ENCODE peak calls at places on chromosome 20, in six cellular contexts. One of them, this sample, is unnamed.

GRCh38 chr20:5095931-5096330 is 23.8 kb downstream of the PCNA start:
- DNase-seq in CD8-positive, alpha-beta T cell: no peak
- DNase-seq in cardiac muscle cell: no peak
- DNase-seq in foreskin fibroblast: no peak
- DNase-seq in AG09309: no peak
- DNase-seq in cardiac fibroblast: no peak
- DNase-seq in this sample: no peak

GRCh38 chr20:1396702-1397101 is 3.8 kb upstream of the FKBP1A start:
- DNase-seq in CD8-positive, alpha-beta T cell: no peak
- DNase-seq in cardiac muscle cell: no peak
- DNase-seq in foreskin fibroblast: no peak
- DNase-seq in AG09309: no peak
- DNase-seq in cardiac fibroblast: no peak
- DNase-seq in this sample: no peak

GRCh38 chr20:19048898-19049889 is 163.2 kb upstream of the SLC24A3 start:
- DNase-seq in CD8-positive, alpha-beta T cell: no peak
- DNase-seq in cardiac muscle cell: no peak
- DNase-seq in foreskin fibroblast: no peak
- DNase-seq in AG09309: no peak
- DNase-seq in cardiac fibroblast: no peak
- DNase-seq in this sample: no peak

GRCh38 chr20:43904195-43904594 is 10.5 kb upstream of the TOX2 start:
- DNase-seq in CD8-positive, alpha-beta T cell: no peak
- DNase-seq in cardiac muscle cell: no peak
- DNase-seq in foreskin fibroblast: no peak
- DNase-seq in AG09309: no peak
- DNase-seq in cardiac fibroblast: no peak
- DNase-seq in this sample: no peak

GRCh38 chr20:1950836-1951235 is 43.0 kb downstream of the PDYN start:
- DNase-seq in CD8-positive, alpha-beta T cell: no peak
- DNase-seq in cardiac muscle cell: no peak
- DNase-seq in foreskin fibroblast: no peak
- DNase-seq in AG09309: no peak
- DNase-seq in cardiac fibroblast: no peak
- DNase-seq in this sample: no peak

GRCh38 chr20:20677186-20677585 is 35.3 kb downstream of the RALGAPA2 start:
- DNase-seq in CD8-positive, alpha-beta T cell: no peak
- DNase-seq in cardiac muscle cell: peak
- DNase-seq in foreskin fibroblast: no peak
- DNase-seq in AG09309: no peak
- DNase-seq in cardiac fibroblast: peak
- DNase-seq in this sample: no peak

GRCh38 chr20:20364016-20364746 is 3.7 kb upstream of the INSM1 start:
- DNase-seq in CD8-positive, alpha-beta T cell: no peak
- DNase-seq in cardiac muscle cell: no peak
- DNase-seq in foreskin fibroblast: no peak
- DNase-seq in AG09309: no peak
- DNase-seq in cardiac fibroblast: no peak
- DNase-seq in this sample: no peak

GRCh38 chr20:24668791-24669190 is 199.4 kb downstream of the SYNDIG1 start:
- DNase-seq in CD8-positive, alpha-beta T cell: no peak
- DNase-seq in cardiac muscle cell: no peak
- DNase-seq in foreskin fibroblast: no peak
- DNase-seq in AG09309: no peak
- DNase-seq in cardiac fibroblast: no peak
- DNase-seq in this sample: no peak

GRCh38 chr20:43583982-43584432 is 6.7 kb upstream of the IFT52 start:
- DNase-seq in CD8-positive, alpha-beta T cell: no peak
- DNase-seq in cardiac muscle cell: peak
- DNase-seq in foreskin fibroblast: peak
- DNase-seq in AG09309: peak
- DNase-seq in cardiac fibroblast: peak
- DNase-seq in this sample: no peak

GRCh38 chr20:49675368-49676151 is 38.1 kb downstream of the B4GALT5 start:
- DNase-seq in CD8-positive, alpha-beta T cell: no peak
- DNase-seq in cardiac muscle cell: no peak
- DNase-seq in foreskin fibroblast: no peak
- DNase-seq in AG09309: no peak
- DNase-seq in cardiac fibroblast: peak
- DNase-seq in this sample: no peak

GRCh38 chr20:12371955-12372354 is 454.3 kb downstream of the BTBD3 start:
- DNase-seq in CD8-positive, alpha-beta T cell: no peak
- DNase-seq in cardiac muscle cell: no peak
- DNase-seq in foreskin fibroblast: no peak
- DNase-seq in AG09309: no peak
- DNase-seq in cardiac fibroblast: no peak
- DNase-seq in this sample: no peak

GRCh38 chr20:2713285-2713684 is 20.7 kb downstream of the EBF4 start:
- DNase-seq in CD8-positive, alpha-beta T cell: no peak
- DNase-seq in cardiac muscle cell: no peak
- DNase-seq in foreskin fibroblast: no peak
- DNase-seq in AG09309: no peak
- DNase-seq in cardiac fibroblast: no peak
- DNase-seq in this sample: no peak

GRCh38 chr20:8875586-8875985 is 193.3 kb upstream of the PLCB4 start:
- DNase-seq in CD8-positive, alpha-beta T cell: no peak
- DNase-seq in cardiac muscle cell: no peak
- DNase-seq in foreskin fibroblast: peak
- DNase-seq in AG09309: no peak
- DNase-seq in cardiac fibroblast: peak
- DNase-seq in this sample: no peak

GRCh38 chr20:24771651-24772061 is 177.4 kb upstream of the CST7 start:
- DNase-seq in CD8-positive, alpha-beta T cell: no peak
- DNase-seq in cardiac muscle cell: no peak
- DNase-seq in foreskin fibroblast: no peak
- DNase-seq in AG09309: no peak
- DNase-seq in cardiac fibroblast: no peak
- DNase-seq in this sample: no peak

GRCh38 chr20:7171911-7172310 is 404.4 kb downstream of the BMP2 start:
- DNase-seq in CD8-positive, alpha-beta T cell: no peak
- DNase-seq in cardiac muscle cell: peak
- DNase-seq in foreskin fibroblast: no peak
- DNase-seq in AG09309: peak
- DNase-seq in cardiac fibroblast: peak
- DNase-seq in this sample: no peak

GRCh38 chr20:8487715-8488114 is 355.6 kb downstream of the PLCB1 start:
- DNase-seq in CD8-positive, alpha-beta T cell: no peak
- DNase-seq in cardiac muscle cell: no peak
- DNase-seq in foreskin fibroblast: no peak
- DNase-seq in AG09309: no peak
- DNase-seq in cardiac fibroblast: no peak
- DNase-seq in this sample: no peak

GRCh38 chr20:835220-836045 is 1.9 kb downstream of the FAM110A start:
- DNase-seq in CD8-positive, alpha-beta T cell: no peak
- DNase-seq in cardiac muscle cell: no peak
- DNase-seq in foreskin fibroblast: no peak
- DNase-seq in AG09309: no peak
- DNase-seq in cardiac fibroblast: no peak
- DNase-seq in this sample: no peak

GRCh38 chr20:34271961-34272360 is 30.7 kb downstream of the ASIP start:
- DNase-seq in CD8-positive, alpha-beta T cell: no peak
- DNase-seq in cardiac muscle cell: peak
- DNase-seq in foreskin fibroblast: peak
- DNase-seq in AG09309: peak
- DNase-seq in cardiac fibroblast: peak
- DNase-seq in this sample: no peak

GRCh38 chr20:44008806-44009678 is 94.4 kb downstream of the TOX2 start:
- DNase-seq in CD8-positive, alpha-beta T cell: no peak
- DNase-seq in cardiac muscle cell: no peak
- DNase-seq in foreskin fibroblast: no peak
- DNase-seq in AG09309: no peak
- DNase-seq in cardiac fibroblast: no peak
- DNase-seq in this sample: no peak

GRCh38 chr20:801678-802077 is 31.8 kb upstream of the FAM110A start:
- DNase-seq in CD8-positive, alpha-beta T cell: no peak
- DNase-seq in cardiac muscle cell: no peak
- DNase-seq in foreskin fibroblast: no peak
- DNase-seq in AG09309: no peak
- DNase-seq in cardiac fibroblast: no peak
- DNase-seq in this sample: no peak

GRCh38 chr20:18428490-18429173 is 38.2 kb downstream of the DZANK1 start:
- DNase-seq in CD8-positive, alpha-beta T cell: no peak
- DNase-seq in cardiac muscle cell: peak
- DNase-seq in foreskin fibroblast: peak
- DNase-seq in AG09309: no peak
- DNase-seq in cardiac fibroblast: peak
- DNase-seq in this sample: no peak

GRCh38 chr20:9021699-9022098 is 47.2 kb upstream of the PLCB4 start:
- DNase-seq in CD8-positive, alpha-beta T cell: no peak
- DNase-seq in cardiac muscle cell: peak
- DNase-seq in foreskin fibroblast: peak
- DNase-seq in AG09309: no peak
- DNase-seq in cardiac fibroblast: peak
- DNase-seq in this sample: no peak

GRCh38 chr20:45911486-45912343 is at the start of gene PLTP:
- DNase-seq in CD8-positive, alpha-beta T cell: no peak
- DNase-seq in cardiac muscle cell: peak
- DNase-seq in foreskin fibroblast: no peak
- DNase-seq in AG09309: no peak
- DNase-seq in cardiac fibroblast: peak
- DNase-seq in this sample: peak

GRCh38 chr20:39878321-39878720 is 810.7 kb downstream of the MAFB start:
- DNase-seq in CD8-positive, alpha-beta T cell: no peak
- DNase-seq in cardiac muscle cell: no peak
- DNase-seq in foreskin fibroblast: no peak
- DNase-seq in AG09309: no peak
- DNase-seq in cardiac fibroblast: no peak
- DNase-seq in this sample: no peak

GRCh38 chr20:8291873-8292272 is 159.8 kb downstream of the PLCB1 start:
- DNase-seq in CD8-positive, alpha-beta T cell: no peak
- DNase-seq in cardiac muscle cell: peak
- DNase-seq in foreskin fibroblast: peak
- DNase-seq in AG09309: no peak
- DNase-seq in cardiac fibroblast: peak
- DNase-seq in this sample: no peak

DNA sequence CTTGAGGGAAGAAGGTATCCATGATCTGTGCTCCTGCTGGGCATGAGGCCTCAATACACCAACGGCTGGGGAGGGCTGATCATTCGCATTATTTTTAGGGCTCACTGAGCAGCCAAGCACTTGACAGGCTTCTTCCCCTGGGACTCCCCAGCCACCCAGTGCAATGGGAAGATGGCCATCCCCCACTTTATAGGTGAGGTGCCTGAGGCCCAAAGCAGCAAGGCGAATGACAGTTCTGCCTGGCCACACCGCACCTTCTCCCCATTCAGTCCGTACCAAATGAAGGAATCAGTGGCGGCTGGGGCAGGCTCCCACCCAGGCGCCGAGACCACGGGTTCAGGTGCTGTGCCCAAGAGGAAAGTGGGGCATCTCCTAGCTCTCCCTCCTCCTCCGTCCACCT is 4.4 kb upstream of the FAM209A start:
- DNase-seq in CD8-positive, alpha-beta T cell: no peak
- DNase-seq in cardiac muscle cell: no peak
- DNase-seq in foreskin fibroblast: no peak
- DNase-seq in AG09309: no peak
- DNase-seq in cardiac fibroblast: no peak
- DNase-seq in this sample: no peak
- TF ChIP-seq CTCF in CD8-positive, alpha-beta T cell: no peak
- TF ChIP-seq CTCF in cardiac muscle cell: no peak
- TF ChIP-seq CTCF in foreskin fibroblast: no peak
- TF ChIP-seq CTCF in AG09309: no peak
- TF ChIP-seq CTCF in cardiac fibroblast: no peak
- TF ChIP-seq CTCF in this sample: no peak

GRCh38 chr20:41669708-41670263 is 51.6 kb upstream of the CHD6 start:
- DNase-seq in CD8-positive, alpha-beta T cell: no peak
- DNase-seq in cardiac muscle cell: peak
- DNase-seq in foreskin fibroblast: no peak
- DNase-seq in AG09309: no peak
- DNase-seq in cardiac fibroblast: no peak
- DNase-seq in this sample: no peak
- TF ChIP-seq CTCF in CD8-positive, alpha-beta T cell: no peak
- TF ChIP-seq CTCF in cardiac muscle cell: no peak
- TF ChIP-seq CTCF in foreskin fibroblast: no peak
- TF ChIP-seq CTCF in AG09309: no peak
- TF ChIP-seq CTCF in cardiac fibroblast: no peak
- TF ChIP-seq CTCF in this sample: no peak

GRCh38 chr20:63394635-63395455 is 33.7 kb upstream of the CHRNA4 start:
- DNase-seq in CD8-positive, alpha-beta T cell: no peak
- DNase-seq in cardiac muscle cell: no peak
- DNase-seq in foreskin fibroblast: no peak
- DNase-seq in AG09309: no peak
- DNase-seq in cardiac fibroblast: no peak
- DNase-seq in this sample: no peak

GRCh38 chr20:63394069-63394468 is 32.9 kb upstream of the CHRNA4 start:
- DNase-seq in CD8-positive, alpha-beta T cell: no peak
- DNase-seq in cardiac muscle cell: peak
- DNase-seq in foreskin fibroblast: no peak
- DNase-seq in AG09309: no peak
- DNase-seq in cardiac fibroblast: peak
- DNase-seq in this sample: no peak

GRCh38 chr20:63396300-63396699 is 35.2 kb upstream of the CHRNA4 start:
- DNase-seq in CD8-positive, alpha-beta T cell: no peak
- DNase-seq in cardiac muscle cell: no peak
- DNase-seq in foreskin fibroblast: no peak
- DNase-seq in AG09309: no peak
- DNase-seq in cardiac fibroblast: no peak
- DNase-seq in this sample: no peak

GRCh38 chr20:63397155-63397843 is 36.1 kb upstream of the CHRNA4 start:
- DNase-seq in CD8-positive, alpha-beta T cell: no peak
- DNase-seq in cardiac muscle cell: no peak
- DNase-seq in foreskin fibroblast: no peak
- DNase-seq in AG09309: no peak
- DNase-seq in cardiac fibroblast: no peak
- DNase-seq in this sample: no peak

GRCh38 chr20:63395723-63396122 is 34.6 kb upstream of the CHRNA4 start:
- DNase-seq in CD8-positive, alpha-beta T cell: no peak
- DNase-seq in cardiac muscle cell: no peak
- DNase-seq in foreskin fibroblast: no peak
- DNase-seq in AG09309: no peak
- DNase-seq in cardiac fibroblast: no peak
- DNase-seq in this sample: no peak
- TF ChIP-seq CTCF in CD8-positive, alpha-beta T cell: no peak
- TF ChIP-seq CTCF in cardiac muscle cell: no peak
- TF ChIP-seq CTCF in foreskin fibroblast: no peak
- TF ChIP-seq CTCF in AG09309: no peak
- TF ChIP-seq CTCF in cardiac fibroblast: no peak
- TF ChIP-seq CTCF in this sample: no peak

GRCh38 chr20:35950093-35950492 is 4.2 kb downstream of the SCAND1 start:
- DNase-seq in CD8-positive, alpha-beta T cell: no peak
- DNase-seq in cardiac muscle cell: no peak
- DNase-seq in foreskin fibroblast: no peak
- DNase-seq in AG09309: no peak
- DNase-seq in cardiac fibroblast: no peak
- DNase-seq in this sample: no peak

GRCh38 chr20:35942243-35942642 is 12.1 kb downstream of the SCAND1 start:
- DNase-seq in CD8-positive, alpha-beta T cell: no peak
- DNase-seq in cardiac muscle cell: no peak
- DNase-seq in foreskin fibroblast: no peak
- DNase-seq in AG09309: no peak
- DNase-seq in cardiac fibroblast: no peak
- DNase-seq in this sample: no peak

GRCh38 chr20:35944189-35944588 is 10.1 kb downstream of the SCAND1 start:
- DNase-seq in CD8-positive, alpha-beta T cell: no peak
- DNase-seq in cardiac muscle cell: no peak
- DNase-seq in foreskin fibroblast: no peak
- DNase-seq in AG09309: no peak
- DNase-seq in cardiac fibroblast: no peak
- DNase-seq in this sample: no peak

GRCh38 chr20:35947907-35948306 is 6.4 kb downstream of the SCAND1 start:
- DNase-seq in CD8-positive, alpha-beta T cell: no peak
- DNase-seq in cardiac muscle cell: no peak
- DNase-seq in foreskin fibroblast: no peak
- DNase-seq in AG09309: no peak
- DNase-seq in cardiac fibroblast: peak
- DNase-seq in this sample: no peak

GRCh38 chr20:35947489-35947888 is 6.8 kb downstream of the SCAND1 start:
- DNase-seq in CD8-positive, alpha-beta T cell: no peak
- DNase-seq in cardiac muscle cell: peak
- DNase-seq in foreskin fibroblast: no peak
- DNase-seq in AG09309: no peak
- DNase-seq in cardiac fibroblast: peak
- DNase-seq in this sample: no peak
- TF ChIP-seq CTCF in CD8-positive, alpha-beta T cell: peak
- TF ChIP-seq CTCF in cardiac muscle cell: peak
- TF ChIP-seq CTCF in foreskin fibroblast: peak
- TF ChIP-seq CTCF in AG09309: peak
- TF ChIP-seq CTCF in cardiac fibroblast: peak
- TF ChIP-seq CTCF in this sample: peak

This sample was measured in natural killer cell.